ENCODE peak calls at places on chromosome 20, in nine cellular contexts. J is OCI-LY7, P is HFFc6, Y is GM23248, O is mucosa of descending colon, H is COR-L47, D is NCI-H748 treated with DMSO at 0.1 percent for 48 hours, B is mammary epithelial cell, R is K562. U is an unnamed sample.

GRCh38 chr20:35674921-35675320 is 10.2 kb upstream of the CPNE1 start:
- DNase-seq in R (no peak), J (no peak), D (no peak), B (no peak), Y (no peak), P (no peak), H (no peak), O (no peak), U (no peak)

GRCh38 chr20:51160011-51160410 is 137.1 kb upstream of the KCNG1 start:
- DNase-seq in P (no peak), D (no peak), J (no peak), H (no peak), B (no peak), Y (no peak), O (no peak), R (no peak), U (no peak)

GRCh38 chr20:23448167-23448566 is 4.5 kb downstream of the CST11 start:
- DNase-seq in H (no peak), B (no peak), D (no peak), J (no peak), P (no peak), Y (no peak), O (no peak), R (no peak), U (no peak)

GRCh38 chr20:35207950-35208611 is 18.4 kb upstream of the MMP24 start:
- DNase-seq in H (peak), B (peak), O (no peak), P (peak), R (peak), J (peak), D (peak), Y (peak), U (peak)

GRCh38 chr20:25985597-25985996 is 288.9 kb upstream of the ZNF337 start:
- DNase-seq in D (no peak), H (no peak), Y (no peak), O (no peak), B (no peak), P (no peak), J (no peak), R (no peak), U (no peak)

GRCh38 chr20:39019805-39020325 is 57.7 kb downstream of the DHX35 start:
- DNase-seq in R (no peak), B (peak), D (no peak), J (no peak), O (no peak), Y (no peak), P (no peak), H (no peak), U (no peak)

GRCh38 chr20:19864130-19864529 is 106.1 kb downstream of the RIN2 start:
- DNase-seq in R (no peak), Y (peak), J (no peak), H (no peak), P (no peak), O (no peak), B (no peak), D (no peak), U (no peak)

GRCh38 chr20:19495905-19496703 is 262.0 kb upstream of the RIN2 start:
- DNase-seq in D (no peak), P (peak), R (no peak), O (no peak), H (no peak), Y (peak), J (no peak), B (no peak), U (no peak)

GRCh38 chr20:23508896-23509579 is 18.1 kb downstream of the CST8 start:
- DNase-seq in P (no peak), J (no peak), H (no peak), O (no peak), B (no peak), R (no peak), D (no peak), Y (no peak), U (no peak)

GRCh38 chr20:54167909-54168872 is 5.6 kb downstream of the CYP24A1 start:
- DNase-seq in J (no peak), O (no peak), B (no peak), H (no peak), R (peak), D (no peak), P (no peak), Y (peak), U (no peak)

GRCh38 chr20:43767686-43768474 is 41.1 kb upstream of the GTSF1L start:
- DNase-seq in P (peak), B (peak), H (no peak), J (no peak), R (no peak), Y (peak), O (no peak), D (no peak), U (no peak)

GRCh38 chr20:22560817-22561216 is 23.6 kb downstream of the FOXA2 start:
- DNase-seq in B (no peak), R (no peak), O (no peak), J (no peak), D (no peak), Y (no peak), H (peak), P (no peak), U (no peak)